ENCODE peak calls at places on chromosome 9, in nine cellular contexts. O is SK-N-SH, N is HFF-Myc, V is cardiac fibroblast, Y is PC-9, A is fibroblast of mammary gland, U is right atrium auricular region, P is lower lobe of right lung, J is colonic mucosa. G is an unnamed sample.

GRCh38 chr9:76537150-76537646 is 78.2 kb downstream of the GCNT1 start:
- DNase-seq in N (no peak), A (no peak), J (peak; percentile 32), Y (no peak), V (no peak), O (no peak), U (peak; percentile 64), P (no peak), G (no peak)

GRCh38 chr9:135746565-135746964 is 44.6 kb downstream of the KCNT1 start:
- DNase-seq in N (no peak), V (no peak), J (no peak), P (no peak), U (no peak), Y (no peak), O (no peak), A (no peak), G (no peak)

GRCh38 chr9:115593587-115594091 is 475.7 kb upstream of the TNC start:
- DNase-seq in A (peak; percentile 72), V (peak; percentile 84), Y (peak; percentile 34), P (no peak), U (no peak), N (no peak), O (peak; percentile 48), J (no peak), G (peak; percentile 24)

GRCh38 chr9:98146101-98146991 is 27.3 kb upstream of the TRIM14 start:
- DNase-seq in U (no peak), O (peak; percentile 75), N (no peak), Y (peak; percentile 96), P (peak; percentile 96), J (peak; percentile 90), V (peak; percentile 67), A (peak; percentile 54), G (peak; percentile 67)

GRCh38 chr9:7147136-7148090 is 389.6 kb downstream of the KDM4C start:
- DNase-seq in J (no peak), P (no peak), A (no peak), U (no peak), O (no peak), N (no peak), V (no peak), Y (no peak), G (no peak)

GRCh38 chr9:19409406-19410194 is 791 bp downstream of the ACER2 start:
- DNase-seq in A (peak; percentile 8), V (no peak), Y (peak; percentile 24), O (peak; percentile 63), N (no peak), J (peak; percentile 44), U (peak; percentile 62), P (no peak), G (peak; percentile 48)

GRCh38 chr9:103266064-103266463 is 270.9 kb downstream of the CYLC2 start:
- DNase-seq in P (no peak), O (no peak), A (no peak), U (no peak), Y (no peak), N (no peak), J (no peak), V (no peak), G (no peak)

GRCh38 chr9:86549434-86549833 is 195.2 kb upstream of the TUT7 start:
- DNase-seq in Y (no peak), J (no peak), V (peak; percentile 70), O (no peak), P (no peak), U (no peak), A (peak; percentile 98), N (peak; percentile 97), G (no peak)

GRCh38 chr9:95197692-95198271 is 119.7 kb downstream of the FANCC start:
- DNase-seq in Y (no peak), U (no peak), P (no peak), J (no peak), A (peak; percentile 62), N (peak; percentile 29), O (no peak), V (peak; percentile 59), G (no peak)

GRCh38 chr9:121650220-121651013 is 1.0 kb upstream of the DAB2IP start:
- DNase-seq in J (peak; percentile 92), A (no peak), O (peak; percentile 91), Y (peak; percentile 85), N (peak; percentile 48), V (no peak), U (no peak), P (no peak), G (no peak)

GRCh38 chr9:119905706-119906105 is 536.5 kb upstream of the BRINP1 start:
- DNase-seq in N (no peak), P (no peak), V (no peak), A (no peak), Y (no peak), O (no peak), U (no peak), J (no peak), G (no peak)

GRCh38 chr9:121720311-121720991 is 69.0 kb downstream of the DAB2IP start:
- DNase-seq in O (no peak), A (no peak), V (no peak), U (no peak), P (no peak), Y (peak; percentile 80), J (peak; percentile 77), N (no peak), G (no peak)

GRCh38 chr9:109705515-109705914 is 74.5 kb upstream of the PALM2AKAP2 start:
- DNase-seq in J (no peak), N (peak; percentile 24), V (peak; percentile 75), P (no peak), Y (no peak), U (no peak), O (no peak), A (peak; percentile 72), G (no peak)

GRCh38 chr9:91837982-91838731 is 111.9 kb downstream of the ROR2 start:
- DNase-seq in U (peak; percentile 73), P (peak; percentile 82), J (peak; percentile 76), Y (peak; percentile 41), A (peak; percentile 83), N (peak; percentile 43), O (no peak), V (no peak), G (no peak)

GRCh38 chr9:110065527-110065926 is 142.4 kb downstream of the C9orf152 start:
- DNase-seq in U (no peak), V (peak; percentile 79), N (no peak), A (peak; percentile 79), J (no peak), P (no peak), Y (no peak), O (no peak), G (peak; percentile 72)

GRCh38 chr9:3028535-3028934 is 184.6 kb upstream of the PUM3 start:
- DNase-seq in V (no peak), J (no peak), O (no peak), P (no peak), U (no peak), A (no peak), N (no peak), Y (no peak), G (no peak)

GRCh38 chr9:96126321-96126881 is 175.6 kb downstream of the HSD17B3 start:
- DNase-seq in A (no peak), Y (no peak), J (peak; percentile 28), N (no peak), P (no peak), O (no peak), V (no peak), U (no peak), G (no peak)

GRCh38 chr9:93234600-93234999 is 50.7 kb downstream of the WNK2 start:
- DNase-seq in V (no peak), O (no peak), J (no peak), P (no peak), U (no peak), Y (no peak), A (no peak), N (no peak), G (no peak)

GRCh38 chr9:125889122-125889523 is 141.9 kb downstream of the PBX3 start:
- DNase-seq in Y (no peak), U (no peak), V (peak; percentile 43), A (peak; percentile 21), O (peak; percentile 50), J (peak; percentile 25), P (peak; percentile 51), N (no peak), G (no peak)

GRCh38 chr9:120212153-120212852 is 367.7 kb downstream of the CDK5RAP2 start:
- DNase-seq in U (no peak), P (no peak), Y (no peak), J (no peak), N (no peak), A (no peak), O (peak; percentile 27), V (no peak), G (peak; percentile 24)

GRCh38 chr9:123356851-123357747 is 1.1 kb downstream of the CRB2 start:
- DNase-seq in O (peak; percentile 20), N (no peak), A (no peak), P (no peak), Y (no peak), V (no peak), U (no peak), J (no peak), G (no peak)
- H3K4me3 ChIP-seq in O (no peak overlapping the region), N (no peak overlapping the region), A (no peak overlapping the region), P (no peak overlapping the region), Y (no peak overlapping the region), V (no peak overlapping the region), U (no peak overlapping the region), J (no peak overlapping the region), G (no peak overlapping the region)

GRCh38 chr9:36793277-36793676 is 220.6 kb downstream of the MELK start:
- DNase-seq in N (no peak), Y (no peak), U (no peak), J (no peak), V (no peak), O (peak; percentile 24), A (no peak), P (no peak), G (peak; percentile 13)
- TF ChIP-seq CTCF in N (peak; percentile 34), Y (peak; percentile 37), U (no peak), J (no peak), V (peak; percentile 31), O (peak; percentile 45), A (peak; percentile 41), P (no peak), G (peak; percentile 35)

DNA sequence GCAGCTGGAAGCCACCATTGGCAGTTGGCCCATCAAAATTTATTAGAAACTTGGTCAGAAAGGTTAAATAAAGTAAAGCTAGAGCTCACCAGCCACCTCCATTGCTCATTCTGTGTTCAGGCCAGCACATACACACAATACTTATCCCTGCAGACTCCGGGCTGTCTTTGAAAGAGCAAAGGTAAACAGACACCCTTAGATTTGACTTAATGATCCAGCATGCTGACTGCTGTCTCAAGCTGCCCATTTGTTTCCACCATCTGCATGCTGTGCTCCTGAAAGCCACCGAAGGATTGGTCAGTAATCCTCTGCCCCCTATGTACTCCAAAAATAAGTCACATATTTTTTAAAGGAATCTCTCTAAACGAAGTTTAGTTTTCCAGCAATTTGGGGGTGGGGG is 1059.8 kb upstream of the DMAC1 start:
- DNase-seq in V (no peak), P (no peak), Y (no peak), O (no peak), A (no peak), U (no peak), J (no peak), N (no peak), G (no peak)
- H3K4me3 ChIP-seq in V (no peak overlapping the region), P (no peak overlapping the region), Y (no peak overlapping the region), O (no peak overlapping the region), A (no peak overlapping the region), U (no peak overlapping the region), J (no peak overlapping the region), N (no peak overlapping the region), G (no peak overlapping the region)

DNA sequence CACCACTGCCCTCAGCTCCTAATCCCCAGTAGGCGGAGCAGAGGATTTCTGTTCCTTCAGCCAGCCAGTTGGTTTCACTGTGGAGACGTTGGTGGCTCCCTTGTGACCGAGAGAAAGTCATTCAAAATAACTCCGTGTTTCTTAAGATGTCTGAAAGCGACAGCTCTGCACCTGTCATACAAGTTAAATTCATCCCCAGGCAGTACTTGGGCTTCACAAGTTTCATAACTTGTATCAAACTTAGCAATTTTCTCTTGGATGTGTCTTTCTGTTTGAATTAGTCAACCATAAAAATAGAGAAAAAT is 410 bp upstream of the CDKN2B start:
- DNase-seq in N (no peak), A (no peak), V (no peak), U (no peak), O (no peak), J (no peak), P (no peak), Y (no peak), G (no peak)
- TF ChIP-seq CTCF in N (peak; percentile 30), A (peak; percentile 45), V (no peak), U (no peak), O (peak; percentile 6), J (no peak), P (no peak), Y (no peak), G (no peak)